ENCODE peak calls at places on chromosome 19, in six cellular contexts. I, R, G, L, Y and J are unnamed samples.

GRCh38 chr19:37931941-37932655 is 25.1 kb downstream of the SIPA1L3 start:
- DNase-seq in I (no peak), R (no peak), G (peak; percentile 70), L (peak; percentile 65), Y (peak; percentile 9), J (peak; percentile 79)

GRCh38 chr19:37251308-37252229 is 33.6 kb downstream of the ZNF383 start:
- DNase-seq in I (peak; percentile 43), R (peak; percentile 25), G (no peak), L (peak; percentile 91), Y (peak; percentile 21), J (no peak)

GRCh38 chr19:12946092-12946845 is 607 bp downstream of the RAD23A start:
- DNase-seq in I (no peak), R (peak; percentile 78), G (peak; percentile 68), L (peak; percentile 85), Y (peak; percentile 53), J (no peak)

GRCh38 chr19:38650911-38651584 is 3.6 kb downstream of the ACTN4 start:
- DNase-seq in I (peak; percentile 61), R (no peak), G (no peak), L (peak; percentile 81), Y (no peak), J (no peak)

GRCh38 chr19:3366761-3367571 is 583 bp downstream of the NFIC start:
- DNase-seq in I (no peak), R (peak; percentile 81), G (no peak), L (peak; percentile 86), Y (peak; percentile 81), J (no peak)

GRCh38 chr19:16285769-16286564 is 38.7 kb upstream of the KLF2 start:
- DNase-seq in I (no peak), R (no peak), G (no peak), L (no peak), Y (no peak), J (no peak)

GRCh38 chr19:34975056-34975455 is 11.0 kb upstream of the ZNF792 start:
- DNase-seq in I (no peak), R (no peak), G (no peak), L (peak; percentile 27), Y (no peak), J (peak; percentile 41)

GRCh38 chr19:50333235-50333736 is 4.1 kb upstream of the KCNC3 start:
- DNase-seq in I (peak; percentile 50), R (peak; percentile 89), G (peak; percentile 86), L (peak; percentile 91), Y (peak; percentile 34), J (peak; percentile 91)

GRCh38 chr19:2046046-2046907 is 4.8 kb downstream of the MKNK2 start:
- DNase-seq in I (no peak), R (no peak), G (no peak), L (peak; percentile 69), Y (no peak), J (no peak)

GRCh38 chr19:5718579-5719273 is 1.2 kb downstream of the LONP1 start:
- DNase-seq in I (no peak), R (peak; percentile 69), G (no peak), L (no peak), Y (no peak), J (no peak)

GRCh38 chr19:47005873-47006272 is 13.8 kb upstream of the NPAS1 start:
- DNase-seq in I (no peak), R (peak; percentile 19), G (no peak), L (no peak), Y (no peak), J (no peak)

GRCh38 chr19:54129617-54129996 is 8.0 kb upstream of the CNOT3 start:
- DNase-seq in I (no peak), R (no peak), G (no peak), L (no peak), Y (no peak), J (peak; percentile 55)

GRCh38 chr19:15101479-15102082 is 5.6 kb upstream of the SYDE1 start:
- DNase-seq in I (peak; percentile 35), R (peak; percentile 42), G (no peak), L (no peak), Y (no peak), J (no peak)

GRCh38 chr19:52188822-52189744 is 769 bp upstream of the PPP2R1A start:
- DNase-seq in I (peak; percentile 47), R (no peak), G (peak; percentile 25), L (peak; percentile 93), Y (no peak), J (peak; percentile 90)

GRCh38 chr19:39211731-39212376 is 7.8 kb upstream of the SYCN start:
- DNase-seq in I (no peak), R (no peak), G (no peak), L (no peak), Y (no peak), J (no peak)

GRCh38 chr19:37098570-37098969 is 20.3 kb downstream of the ZNF420 start:
- DNase-seq in I (no peak), R (no peak), G (no peak), L (no peak), Y (no peak), J (no peak)

GRCh38 chr19:39112338-39112890 is 13.2 kb upstream of the PAK4 start:
- DNase-seq in I (no peak), R (no peak), G (no peak), L (no peak), Y (no peak), J (no peak)

DNA sequence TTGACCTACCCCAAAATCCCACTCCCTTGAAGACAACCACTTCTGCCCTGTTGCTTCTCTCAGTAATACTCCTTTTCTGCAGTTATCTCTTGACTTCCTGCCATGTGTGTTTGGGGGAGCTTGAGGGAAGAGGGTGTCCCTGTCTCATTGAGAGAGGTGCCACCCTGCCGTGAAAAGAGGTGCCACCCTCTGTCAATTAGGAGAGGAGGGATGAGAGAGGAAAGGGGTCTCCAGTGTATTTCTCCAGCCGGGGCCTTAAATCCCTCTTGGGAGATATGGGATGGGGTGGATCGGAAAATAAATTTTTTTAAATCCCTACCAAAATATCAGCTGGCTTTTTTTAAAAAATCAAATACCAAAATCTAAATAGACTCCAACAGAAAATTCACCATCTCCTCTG is 16.5 kb downstream of the PLD3 start:
- DNase-seq in I (no peak), R (no peak), G (no peak), L (no peak), Y (no peak), J (no peak)
- TF ChIP-seq EP300 in I (no peak), R (no peak), G (no peak), L (no peak), Y (no peak), J (no peak)

GRCh38 chr19:8487137-8487851 is 15.1 kb downstream of the PRAM1 start:
- DNase-seq in I (peak; percentile 32), R (no peak), G (no peak), L (no peak), Y (no peak), J (no peak)

GRCh38 chr19:8486661-8487136 is 15.7 kb downstream of the PRAM1 start:
- DNase-seq in I (no peak), R (no peak), G (no peak), L (no peak), Y (no peak), J (no peak)

GRCh38 chr19:8490395-8490760 is 12.1 kb downstream of the PRAM1 start:
- DNase-seq in I (no peak), R (no peak), G (no peak), L (no peak), Y (no peak), J (no peak)

GRCh38 chr19:8489591-8490394 is 12.6 kb downstream of the PRAM1 start:
- DNase-seq in I (no peak), R (no peak), G (no peak), L (no peak), Y (no peak), J (no peak)

GRCh38 chr19:8488351-8488750 is 14.1 kb downstream of the PRAM1 start:
- DNase-seq in I (no peak), R (no peak), G (no peak), L (no peak), Y (no peak), J (no peak)
- H3K36me3 ChIP-seq in I (peaks cover 89% of the 10 kb centered on the region), R (peaks cover 57% of the 10 kb centered on the region), G (peaks cover 56% of the 10 kb centered on the region), L (peaks cover 48% of the 10 kb centered on the region), Y (no peaks in the 10 kb centered on the region), J (peaks cover 52% of the 10 kb centered on the region)

GRCh38 chr19:48812094-48812929 is 1.5 kb upstream of the BCAT2 start:
- DNase-seq in I (peak; percentile 85), R (peak; percentile 99), G (no peak), L (peak; percentile 98), Y (peak; percentile 98), J (peak; percentile 93)
- TF ChIP-seq EP300 in I (peak; percentile 85), R (no peak), G (peak; percentile 94), L (peak; percentile 55), Y (peak; percentile 95), J (peak; percentile 67)

GRCh38 chr19:317710-318508 is 26.7 kb downstream of the MIER2 start:
- DNase-seq in I (no peak), R (no peak), G (no peak), L (no peak), Y (no peak), J (no peak)
- H3K36me3 ChIP-seq in I (peaks cover 97% of the 10 kb centered on the region), R (peaks cover 71% of the 10 kb centered on the region), G (peaks cover 45% of the 10 kb centered on the region), L (peaks cover 7% of the 10 kb centered on the region), Y (no peaks in the 10 kb centered on the region), J (peaks cover 76% of the 10 kb centered on the region)

DNA sequence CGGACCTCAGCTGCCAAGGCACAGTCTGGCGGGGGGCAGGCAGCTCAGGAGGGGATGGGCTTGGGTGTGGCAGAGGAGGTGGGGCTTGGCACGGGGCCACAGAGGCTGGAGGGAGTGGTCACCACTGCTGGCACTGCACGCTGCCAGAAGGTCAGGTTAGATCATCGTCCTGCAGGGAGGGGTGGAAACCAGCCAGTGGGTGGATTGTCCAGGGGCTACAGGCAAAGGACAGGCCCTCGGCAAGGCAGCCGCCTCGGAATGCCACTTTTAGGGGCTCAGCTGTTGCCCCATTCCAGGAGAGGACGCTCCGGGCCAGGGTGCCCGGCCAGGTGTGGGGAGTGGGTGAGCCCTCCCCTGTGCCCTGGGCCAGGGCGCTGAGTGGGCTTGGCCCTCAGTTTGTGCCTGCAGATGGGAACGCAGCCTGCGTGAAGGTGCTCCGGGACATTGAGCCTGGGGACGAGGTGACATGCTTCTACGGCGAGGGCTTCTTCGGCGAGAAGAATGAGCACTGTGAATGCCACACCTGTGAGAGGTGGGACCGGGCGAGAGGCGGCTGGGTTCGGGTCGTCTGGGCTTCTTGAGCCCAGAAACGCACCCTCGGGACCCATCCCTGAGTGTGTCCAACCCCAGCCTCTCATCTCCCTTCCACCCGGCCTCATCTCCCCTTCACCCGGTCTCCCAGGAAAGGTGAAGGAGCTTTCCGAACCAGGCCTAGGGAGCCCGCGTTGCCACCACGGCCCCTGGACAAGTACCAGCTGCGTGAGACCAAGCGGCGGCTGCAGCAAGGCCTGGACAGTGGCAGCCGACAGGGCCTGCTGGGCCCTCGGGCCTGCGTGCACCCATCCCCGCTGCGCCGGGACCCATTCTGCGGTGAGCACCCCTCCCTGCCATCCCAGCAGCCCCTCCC is 6.4 kb downstream of the KMT5C start:
- DNase-seq in I (peak; percentile 34), R (no peak), G (no peak), L (no peak), Y (no peak), J (peak; percentile 78)
- TF ChIP-seq EP300 in I (no peak), R (no peak), G (no peak), L (no peak), Y (no peak), J (no peak)

DNA sequence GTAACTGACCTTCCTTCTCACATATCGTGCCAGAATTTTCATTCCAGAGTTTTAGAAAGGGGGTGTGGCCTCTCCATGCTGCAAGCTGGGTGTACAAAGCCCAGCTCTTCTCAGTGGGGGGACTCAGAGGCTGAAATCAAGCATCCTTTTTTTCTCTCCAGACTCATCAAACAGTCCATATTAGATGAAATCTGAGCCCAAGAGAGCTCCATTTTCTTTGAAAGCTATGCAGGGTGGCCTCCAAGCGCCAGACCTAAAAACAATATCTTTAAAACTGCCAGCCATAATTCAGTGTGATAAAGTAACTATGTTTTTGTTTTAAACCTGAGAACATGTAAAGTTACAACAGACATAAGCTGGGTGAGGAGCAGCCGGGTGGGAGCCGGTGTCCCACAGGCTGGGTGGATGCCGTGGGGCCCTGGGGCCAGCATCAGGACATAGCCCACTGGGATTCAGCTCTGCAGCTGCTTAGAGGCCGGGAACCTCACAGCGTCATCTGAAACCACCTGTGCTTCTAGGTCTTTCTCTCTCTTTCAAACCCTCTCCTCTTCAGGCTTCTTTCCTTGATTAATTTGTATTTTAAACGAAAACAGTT is 249.2 kb downstream of the ZNF536 start:
- DNase-seq in I (no peak), R (no peak), G (no peak), L (no peak), Y (no peak), J (no peak)
- H3K36me3 ChIP-seq in I (no peaks in the 10 kb centered on the region), R (no peaks in the 10 kb centered on the region), G (no peaks in the 10 kb centered on the region), L (no peaks in the 10 kb centered on the region), Y (no peaks in the 10 kb centered on the region), J (no peaks in the 10 kb centered on the region)